ENCODE peak calls at places on chromosomes 11 and 22, in eight cellular contexts. U is psoas muscle, M is ovary, K is GM23338, D is A549, E is HepG2, N is fibroblast of lung, Z is neural progenitor cell. R is an unnamed sample.

GRCh38 chr11:130431337-130431773 is 2.9 kb upstream of the ADAMTS8 start:
- DNase-seq in Z (peak; percentile 90), E (peak; percentile 55), K (peak; percentile 96), D (peak; percentile 69), N (peak; percentile 51), U (peak; percentile 79), M (peak; percentile 80), R (no peak)

GRCh38 chr11:117928818-117929567 is at the start of gene TMPRSS13:
- DNase-seq in N (no peak), Z (no peak), E (no peak), U (no peak), D (no peak), K (peak; percentile 55), M (no peak), R (no peak)

GRCh38 chr11:6476571-6476970 is 2.8 kb upstream of the TRIM3 start:
- DNase-seq in N (no peak), K (peak; percentile 33), D (no peak), U (no peak), Z (no peak), E (no peak), M (no peak), R (no peak)

GRCh38 chr11:77436501-77436900 is 37.4 kb downstream of the PAK1 start:
- DNase-seq in U (no peak), K (no peak), N (no peak), E (no peak), M (no peak), D (no peak), Z (no peak), R (no peak)

GRCh38 chr11:95299078-95299611 is 68.1 kb upstream of the SESN3 start:
- DNase-seq in K (no peak), E (no peak), N (peak; percentile 85), Z (no peak), U (no peak), M (no peak), D (no peak), R (no peak)

GRCh38 chr22:43828711-43829447 is 16.8 kb upstream of the EFCAB6 start:
- DNase-seq in K (peak; percentile 65), M (peak; percentile 51), Z (no peak), N (peak; percentile 30), E (no peak), D (peak; percentile 10), U (peak; percentile 92), R (no peak)

GRCh38 chr11:88399171-88399570 is 61.6 kb upstream of the CTSC start:
- DNase-seq in D (no peak), M (no peak), U (no peak), E (no peak), N (no peak), Z (no peak), K (no peak), R (no peak)

GRCh38 chr11:118304227-118304808 is at the start of gene CD3E:
- DNase-seq in Z (no peak), D (no peak), K (no peak), N (no peak), U (no peak), M (no peak), E (no peak), R (no peak)

GRCh38 chr11:75986966-75987365 is 172.0 kb downstream of the UVRAG start:
- DNase-seq in U (no peak), K (no peak), M (no peak), N (no peak), E (no peak), Z (no peak), D (no peak), R (no peak)

GRCh38 chr22:45336971-45337431 is 27.3 kb downstream of the FAM118A start:
- DNase-seq in Z (no peak), M (peak; percentile 79), E (no peak), U (peak; percentile 88), D (no peak), N (no peak), K (no peak), R (no peak)

GRCh38 chr11:68128682-68129327 is 7.6 kb upstream of the CHKA start:
- DNase-seq in E (peak; percentile 76), U (peak; percentile 65), K (peak; percentile 75), N (peak; percentile 86), D (no peak), Z (no peak), M (peak; percentile 87), R (peak; percentile 33)

GRCh38 chr22:29044657-29045176 is 16.9 kb downstream of the C22orf31 start:
- DNase-seq in N (peak; percentile 90), Z (no peak), M (no peak), K (no peak), U (peak; percentile 69), D (no peak), E (peak; percentile 51), R (no peak)

GRCh38 chr22:46844606-46845210 is 82.3 kb downstream of the TBC1D22A start:
- DNase-seq in N (no peak), K (no peak), E (no peak), M (no peak), Z (no peak), D (no peak), U (no peak), R (no peak)

GRCh38 chr11:22666320-22666699 is at the start of gene GAS2:
- DNase-seq in N (no peak), U (no peak), D (no peak), Z (no peak), K (peak; percentile 10), E (no peak), M (no peak), R (no peak)

GRCh38 chr11:71420455-71421241 is 27.5 kb downstream of the DHCR7 start:
- DNase-seq in U (no peak), E (peak; percentile 48), K (peak; percentile 88), M (no peak), Z (peak; percentile 79), N (peak; percentile 26), D (peak; percentile 74), R (peak; percentile 3)

GRCh38 chr11:120964857-120965256 is 59.0 kb upstream of the TBCEL start:
- DNase-seq in N (peak; percentile 76), D (no peak), E (no peak), K (no peak), U (no peak), M (no peak), Z (no peak), R (peak; percentile 15)

GRCh38 chr11:24134879-24135588 is 361.8 kb upstream of the LUZP2 start:
- DNase-seq in K (no peak), M (no peak), Z (no peak), D (no peak), E (no peak), N (no peak), U (no peak), R (no peak)

GRCh38 chr11:13276454-13276851 is 1.1 kb upstream of the BMAL1 start:
- DNase-seq in N (no peak), K (no peak), U (no peak), M (no peak), E (no peak), Z (no peak), D (no peak), R (no peak)

GRCh38 chr22:25729016-25729415 is 13.0 kb upstream of the MYO18B start:
- DNase-seq in Z (no peak), N (no peak), M (no peak), U (no peak), E (no peak), K (no peak), D (no peak), R (no peak)

GRCh38 chr11:120013325-120014250 is 124.3 kb downstream of the TRIM29 start:
- DNase-seq in M (no peak), D (peak; percentile 35), K (peak; percentile 93), Z (peak; percentile 87), U (no peak), N (peak; percentile 19), E (peak; percentile 32), R (no peak)

GRCh38 chr11:7501894-7502293 is 11.9 kb upstream of the PPFIBP2 start:
- DNase-seq in Z (no peak), K (no peak), D (no peak), N (no peak), U (no peak), E (no peak), M (no peak), R (no peak)

GRCh38 chr22:27780161-27780575 is 21.4 kb downstream of the MN1 start:
- DNase-seq in M (no peak), D (no peak), K (peak; percentile 86), U (no peak), Z (no peak), E (no peak), N (peak; percentile 76), R (no peak)

GRCh38 chr11:44955019-44955738 is 4.5 kb upstream of the TP53I11 start:
- DNase-seq in E (no peak), Z (no peak), D (peak; percentile 63), M (peak; percentile 46), K (no peak), N (peak; percentile 89), U (peak; percentile 77), R (peak; percentile 58)

GRCh38 chr11:66956689-66957290 is 1.4 kb downstream of the PC start:
- DNase-seq in U (no peak), K (peak; percentile 52), E (peak; percentile 65), D (peak; percentile 71), M (no peak), N (peak; percentile 92), Z (peak; percentile 27), R (no peak)
- TF ChIP-seq CTCF in U (no peak), K (no peak), E (no peak), D (no peak), M (no peak), N (peak; percentile 27), Z (no peak), R (peak; percentile 32)

GRCh38 chr11:19683141-19683805 is 29.4 kb upstream of the NAV2 start:
- DNase-seq in U (peak; percentile 87), E (no peak), D (no peak), Z (no peak), N (no peak), K (no peak), M (no peak), R (no peak)
- H3K27ac ChIP-seq in U (peak overlapping the region; percentile 21), E (no peak overlapping the region), D (no peak overlapping the region), Z (no peak overlapping the region), N (no peak overlapping the region), K (no peak overlapping the region), M (no peak overlapping the region), R (no peak overlapping the region)

DNA sequence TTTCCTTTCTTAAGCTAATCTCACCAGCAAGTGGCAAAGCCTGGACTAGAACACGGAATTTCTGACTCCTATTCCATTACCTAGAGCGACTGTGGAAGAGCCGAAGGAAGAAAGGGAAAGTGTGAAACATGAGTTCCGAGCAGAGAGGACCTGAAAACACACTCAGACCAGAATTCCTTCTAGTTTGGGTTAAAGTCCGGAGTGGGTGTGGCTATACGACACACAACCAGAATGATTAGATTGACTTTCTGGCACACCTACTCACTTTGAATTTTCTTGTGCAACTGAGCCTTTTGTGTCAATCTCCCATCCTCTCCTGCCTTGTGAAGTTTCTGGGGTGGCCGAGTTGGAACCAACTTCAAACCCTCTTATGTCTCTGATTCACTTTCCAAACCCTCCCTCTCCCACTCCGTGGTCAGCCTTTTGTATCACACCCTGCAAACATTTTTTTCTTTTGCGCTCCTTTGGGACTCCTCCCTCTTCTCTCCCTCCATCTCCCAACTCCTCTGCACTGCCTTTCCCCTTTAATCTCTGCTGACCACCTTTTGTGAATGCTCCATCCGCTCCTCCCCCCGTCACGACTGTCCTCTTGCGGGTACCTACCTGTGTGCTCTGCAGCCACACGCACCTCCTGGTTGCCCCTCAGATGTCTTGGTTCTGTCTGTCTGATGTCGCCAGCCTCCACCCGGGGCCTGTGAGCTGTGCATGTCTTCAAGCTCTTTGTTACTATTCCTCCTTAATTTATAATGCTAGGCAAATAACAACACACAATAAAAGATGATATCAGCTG is 86.3 kb upstream of the BLID start:
- DNase-seq in D (peak; percentile 60), M (peak; percentile 49), N (peak; percentile 95), U (no peak), E (peak; percentile 6), Z (no peak), K (peak; percentile 40), R (peak; percentile 45)
- H3K4me3 ChIP-seq in D (peak overlapping the region; percentile 38), M (peak overlapping the region; percentile 45), N (peak overlapping the region; percentile 51), U (peak overlapping the region; percentile 54), E (no peak overlapping the region), Z (no peak overlapping the region), K (peak overlapping the region; percentile 39), R (peak overlapping the region; percentile 70)

GRCh38 chr11:19426022-19426718 is 185.4 kb upstream of the E2F8 start:
- DNase-seq in Z (no peak), E (no peak), M (no peak), K (no peak), U (no peak), D (no peak), N (no peak), R (no peak)
- TF ChIP-seq CTCF in Z (no peak), E (no peak), M (no peak), K (no peak), U (no peak), D (no peak), N (no peak), R (no peak)

R was measured in AG04450.